ENCODE peak calls at places on chromosomes 11 and 22, in four cellular contexts. H is iPS DF 6.9; D is upper lobe of right lung; O is effector CD4-positive, alpha-beta T cell. Q is an unnamed sample.

GRCh38 chr11:14015711-14016110 is 53.2 kb downstream of the SPON1 start:
- DNase-seq in H (peak; percentile 2), D (no peak), O (no peak), Q (no peak)

GRCh38 chr11:1150769-1151365 is 6.9 kb upstream of the MUC5AC start:
- DNase-seq in H (no peak), D (peak; percentile 47), O (no peak), Q (no peak)

GRCh38 chr11:134557571-134558257 is 145.7 kb upstream of the B3GAT1 start:
- DNase-seq in H (no peak), D (peak; percentile 17), O (no peak), Q (no peak)

GRCh38 chr22:48335442-48336139 is 1492.1 kb downstream of the BRD1 start:
- DNase-seq in H (no peak), D (no peak), O (no peak), Q (no peak)

GRCh38 chr22:27905638-27906037 is 13.4 kb downstream of the PITPNB start:
- DNase-seq in H (no peak), D (no peak), O (no peak), Q (no peak)

GRCh38 chr11:12110201-12110713 is at the start of gene MICAL2:
- DNase-seq in H (no peak), D (peak; percentile 96), O (peak; percentile 72), Q (peak; percentile 84)

GRCh38 chr22:39449708-39450107 is 7.1 kb upstream of the MGAT3 start:
- DNase-seq in H (no peak), D (no peak), O (no peak), Q (no peak)

GRCh38 chr11:34495239-34495723 is 18.3 kb downstream of the ELF5 start:
- DNase-seq in H (no peak), D (no peak), O (no peak), Q (no peak)

GRCh38 chr11:58905141-58905715 is 34.1 kb upstream of the GLYATL1 start:
- DNase-seq in H (no peak), D (no peak), O (no peak), Q (no peak)

GRCh38 chr11:121435796-121436511 is 16.2 kb upstream of the SORL1 start:
- DNase-seq in H (no peak), D (no peak), O (no peak), Q (no peak)

Q was measured in CD8-positive, alpha-beta memory T cell.